ENCODE peak calls at places on chromosomes 3 and 15, in five cellular contexts. K is IMR-90, C is HepG2, B is endothelial cell of umbilical vein, S is K562. O is an unnamed sample. For H3K4me1, the result is how much of the 10 kb centered on the place peaks cover.

GRCh38 chr3:102182162-102182561 is 252.7 kb upstream of the ZPLD1 start:
- DNase-seq in K (peak), C (no peak), B (no peak), S (peak), O (peak)

GRCh38 chr15:33360876-33361275 is 50.1 kb downstream of the RYR3 start:
- DNase-seq in K (no peak), C (no peak), B (no peak), S (no peak), O (no peak)

GRCh38 chr15:38130739-38131498 is 121.7 kb upstream of the SPRED1 start:
- DNase-seq in K (peak), C (no peak), B (no peak), S (peak), O (peak)

GRCh38 chr3:181326637-181327223 is 337.2 kb upstream of the DNAJC19 start:
- DNase-seq in K (no peak), C (peak), B (peak), S (peak), O (peak)

GRCh38 chr3:129690406-129690805 is 83.9 kb upstream of the PLXND1 start:
- DNase-seq in K (peak), C (peak), B (peak), S (peak), O (peak)

GRCh38 chr15:79078763-79079395 is 11.7 kb downstream of the RASGRF1 start:
- DNase-seq in K (no peak), C (no peak), B (no peak), S (peak), O (no peak)

GRCh38 chr3:97306226-97306625 is 458.3 kb upstream of the ARL6 start:
- DNase-seq in K (no peak), C (no peak), B (no peak), S (no peak), O (no peak)

GRCh38 chr3:106860182-106860581 is 517.1 kb upstream of the CCDC54 start:
- DNase-seq in K (peak), C (no peak), B (peak), S (no peak), O (peak)

GRCh38 chr3:52132930-52133329 is 21.3 kb downstream of the POC1A start:
- DNase-seq in K (no peak), C (no peak), B (no peak), S (no peak), O (no peak)

GRCh38 chr3:122356402-122356801 is 26.6 kb downstream of the MIX23 start:
- DNase-seq in K (peak), C (peak), B (no peak), S (peak), O (peak)

GRCh38 chr15:70329179-70329578 is 231.5 kb upstream of the TLE3 start:
- DNase-seq in K (no peak), C (no peak), B (no peak), S (no peak), O (no peak)

GRCh38 chr3:156181509-156181908 is 61.1 kb downstream of the KCNAB1 start:
- DNase-seq in K (peak), C (no peak), B (no peak), S (no peak), O (no peak)

GRCh38 chr3:127865941-127866340 is 43.6 kb upstream of the MGLL start:
- DNase-seq in K (peak), C (no peak), B (no peak), S (no peak), O (peak)

GRCh38 chr3:117400303-117400702 is 690.7 kb downstream of the TUSC7 start:
- DNase-seq in K (no peak), C (no peak), B (no peak), S (no peak), O (no peak)

GRCh38 chr3:87069963-87070362 is 79.0 kb upstream of the VGLL3 start:
- DNase-seq in K (no peak), C (no peak), B (no peak), S (no peak), O (peak)

GRCh38 chr3:46835486-46835885 is 27.8 kb downstream of the MYL3 start:
- DNase-seq in K (no peak), C (no peak), B (no peak), S (no peak), O (no peak)

GRCh38 chr3:97815149-97815917 is 6.5 kb upstream of the CRYBG3 start:
- DNase-seq in K (peak), C (no peak), B (no peak), S (no peak), O (no peak)

GRCh38 chr3:73007992-73008712 is 11.5 kb downstream of the PPP4R2 start:
- DNase-seq in K (no peak), C (no peak), B (no peak), S (no peak), O (no peak)

GRCh38 chr15:70064441-70064840 is 33.3 kb downstream of the TLE3 start:
- DNase-seq in K (peak), C (no peak), B (no peak), S (no peak), O (no peak)

GRCh38 chr15:62164500-62165028 is 521 bp downstream of the C2CD4B start:
- DNase-seq in K (no peak), C (no peak), B (no peak), S (no peak), O (peak)

GRCh38 chr15:79282371-79283251 is at the start of gene ANKRD34C:
- DNase-seq in K (no peak), C (no peak), B (no peak), S (no peak), O (no peak)

GRCh38 chr3:141709126-141709770 is 28.9 kb upstream of the RNF7 start:
- DNase-seq in K (no peak), C (no peak), B (no peak), S (peak), O (no peak)

GRCh38 chr3:58521917-58522680 is 14.9 kb downstream of the ACOX2 start:
- DNase-seq in K (no peak), C (peak), B (no peak), S (no peak), O (no peak)

GRCh38 chr3:174869448-174869847 is 10.3 kb downstream of the NAALADL2 start:
- DNase-seq in K (peak), C (no peak), B (no peak), S (no peak), O (no peak)

GRCh38 chr3:111747490-111747889 is 111.6 kb upstream of the PHLDB2 start:
- DNase-seq in K (peak), C (no peak), B (peak), S (no peak), O (no peak)

GRCh38 chr3:187750513-187751123 is 5.3 kb upstream of the BCL6 start:
- DNase-seq in K (peak), C (peak), B (no peak), S (no peak), O (peak)

GRCh38 chr3:190064112-190064511 is 56.6 kb downstream of the P3H2 start:
- DNase-seq in K (peak), C (no peak), B (peak), S (no peak), O (peak)

GRCh38 chr3:194133661-194134230 is 2.2 kb upstream of the HES1 start:
- DNase-seq in K (peak), C (peak), B (peak), S (peak), O (no peak)
- H3K4me1 ChIP-seq in K (under half), C (half or more), B (under half), S (under half), O (half or more)

DNA sequence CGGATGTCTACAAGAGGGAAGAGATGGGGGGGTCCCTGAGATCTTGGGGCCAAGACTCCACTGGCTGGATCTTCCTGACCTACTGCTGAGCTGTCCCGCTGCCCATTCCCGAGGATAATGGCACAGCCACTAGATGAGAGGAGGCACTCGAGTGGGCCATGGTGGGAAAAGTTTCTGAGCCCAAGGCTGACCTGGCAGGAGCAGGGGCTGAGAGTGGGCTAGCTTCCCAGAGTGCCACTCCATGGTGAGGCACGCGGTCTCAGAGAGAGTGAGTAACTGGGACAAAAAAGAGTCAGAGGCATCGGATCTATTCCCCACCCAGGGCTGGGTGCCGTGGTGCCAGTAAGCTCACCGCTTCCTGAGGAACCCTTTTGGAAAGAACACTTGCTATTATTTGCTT is 10.9 kb downstream of the SLC51B start:
- DNase-seq in K (no peak), C (no peak), B (no peak), S (no peak), O (no peak)
- H3K9ac ChIP-seq in K (no peak), C (no peak), B (no peak), S (no peak), O (no peak)

DNA sequence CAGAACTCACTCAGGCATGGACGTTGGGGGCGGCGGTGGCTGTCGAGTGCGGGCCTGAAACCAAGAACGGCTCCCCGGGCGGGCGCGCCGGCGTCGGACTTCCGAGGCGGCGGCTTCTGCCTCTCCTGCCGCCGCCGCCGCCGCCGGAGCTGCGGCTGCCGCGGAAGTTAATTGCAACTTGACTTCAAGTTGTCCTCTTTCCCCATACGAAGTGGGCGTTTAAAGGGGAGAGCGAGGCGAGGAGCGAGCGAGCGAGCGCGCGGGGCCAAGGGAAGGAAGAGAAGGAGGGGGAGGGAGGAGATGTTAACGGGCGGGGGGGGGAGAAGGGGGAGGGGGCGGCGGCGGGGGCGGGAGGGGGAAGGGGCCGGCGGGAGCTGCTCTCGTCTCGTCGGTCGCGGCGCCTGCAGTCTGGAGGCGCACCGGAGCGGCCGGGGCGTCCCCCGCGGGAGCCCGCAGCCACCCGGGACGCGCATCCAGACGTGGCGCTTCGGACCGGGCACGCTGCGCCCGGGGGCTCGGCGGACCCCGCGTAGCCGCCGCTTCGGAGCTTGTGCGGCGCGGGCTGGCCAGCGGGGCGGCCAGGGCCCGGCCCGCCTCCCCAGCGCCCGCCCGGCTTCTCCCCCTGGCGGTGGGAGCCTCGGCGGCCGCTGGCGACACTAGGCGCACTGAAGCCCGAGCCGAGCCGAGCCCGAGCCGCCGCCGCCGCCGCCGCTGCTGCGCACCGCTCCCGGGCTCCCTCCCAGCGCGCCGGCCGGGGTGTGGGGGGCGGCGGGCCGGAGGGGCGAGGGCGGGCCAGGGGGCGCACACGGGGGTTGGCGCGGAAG is 19.7 kb upstream of the SATB1 start:
- DNase-seq in K (peak), C (peak), B (peak), S (peak), O (peak)
- H3K4me3 ChIP-seq in K (peak), C (peak), B (peak), S (no peak), O (peak)

GRCh38 chr3:99920530-99921376 is 103.1 kb downstream of the CMSS1 start:
- DNase-seq in K (peak), C (peak), B (peak), S (peak), O (peak)

GRCh38 chr3:99919694-99920093 is 102.0 kb downstream of the CMSS1 start:
- DNase-seq in K (no peak), C (no peak), B (peak), S (peak), O (no peak)

GRCh38 chr3:99915911-99916310 is 98.2 kb downstream of the CMSS1 start:
- DNase-seq in K (no peak), C (no peak), B (no peak), S (no peak), O (no peak)

GRCh38 chr3:99921377-99921695 is 103.7 kb downstream of the CMSS1 start:
- DNase-seq in K (no peak), C (no peak), B (no peak), S (no peak), O (no peak)

GRCh38 chr3:99918720-99919119 is 101.1 kb downstream of the CMSS1 start:
- DNase-seq in K (peak), C (no peak), B (peak), S (no peak), O (peak)
- H3K4me1 ChIP-seq in K (under half), C (half or more), B (under half), S (under half), O (under half)